ENCODE peak calls at places on chromosomes 7 and 10, in four cellular contexts. One of them, this sample, is unnamed.

GRCh38 chr7:28329616-28330373 is 82.5 kb upstream of the CREB5 start:
- DNase-seq in brain microvascular endothelial cell: no peak
- DNase-seq in suprapubic skin: no peak
- DNase-seq in lower lobe of right lung: no peak
- DNase-seq in this sample: no peak

GRCh38 chr10:117609095-117609821 is 66.7 kb downstream of the EMX2 start:
- DNase-seq in brain microvascular endothelial cell: peak; percentile 78
- DNase-seq in lower lobe of right lung: peak; percentile 66
- DNase-seq in suprapubic skin: no peak
- DNase-seq in this sample: peak; percentile 72

GRCh38 chr7:70498633-70499032 is 633.3 kb upstream of the GALNT17 start:
- DNase-seq in suprapubic skin: no peak
- DNase-seq in lower lobe of right lung: no peak
- DNase-seq in brain microvascular endothelial cell: no peak
- DNase-seq in this sample: no peak

GRCh38 chr7:54349259-54349658 is 192.9 kb upstream of the VSTM2A start:
- DNase-seq in suprapubic skin: no peak
- DNase-seq in brain microvascular endothelial cell: no peak
- DNase-seq in lower lobe of right lung: no peak
- DNase-seq in this sample: no peak

GRCh38 chr10:78852856-78853255 is 215.9 kb upstream of the ZMIZ1 start:
- DNase-seq in suprapubic skin: no peak
- DNase-seq in lower lobe of right lung: no peak
- DNase-seq in brain microvascular endothelial cell: no peak
- DNase-seq in this sample: peak; percentile 53

GRCh38 chr7:89029864-89030263 is 234.3 kb upstream of the TEX47 start:
- DNase-seq in suprapubic skin: no peak
- DNase-seq in brain microvascular endothelial cell: peak; percentile 4
- DNase-seq in lower lobe of right lung: no peak
- DNase-seq in this sample: no peak

GRCh38 chr7:82430518-82431465 is 12.8 kb downstream of the CACNA2D1 start:
- DNase-seq in brain microvascular endothelial cell: no peak
- DNase-seq in suprapubic skin: no peak
- DNase-seq in lower lobe of right lung: no peak
- DNase-seq in this sample: no peak

GRCh38 chr7:139571190-139571589 is 47.7 kb downstream of the CLEC2L start:
- DNase-seq in suprapubic skin: no peak
- DNase-seq in brain microvascular endothelial cell: no peak
- DNase-seq in lower lobe of right lung: no peak
- DNase-seq in this sample: peak; percentile 44

GRCh38 chr10:71086439-71087080 is 125.8 kb upstream of the UNC5B start:
- DNase-seq in suprapubic skin: no peak
- DNase-seq in lower lobe of right lung: no peak
- DNase-seq in brain microvascular endothelial cell: no peak
- DNase-seq in this sample: peak; percentile 34

GRCh38 chr10:28775773-28776172 is 98.5 kb downstream of the BAMBI start:
- DNase-seq in suprapubic skin: no peak
- DNase-seq in brain microvascular endothelial cell: no peak
- DNase-seq in lower lobe of right lung: no peak
- DNase-seq in this sample: no peak

GRCh38 chr10:125823663-125824251 is 411 bp downstream of the BCCIP start:
- DNase-seq in lower lobe of right lung: no peak
- DNase-seq in brain microvascular endothelial cell: no peak
- DNase-seq in suprapubic skin: no peak
- DNase-seq in this sample: no peak

GRCh38 chr10:129942936-129943724 is 20.9 kb downstream of the EBF3 start:
- DNase-seq in lower lobe of right lung: no peak
- DNase-seq in brain microvascular endothelial cell: no peak
- DNase-seq in suprapubic skin: no peak
- DNase-seq in this sample: peak; percentile 34

GRCh38 chr7:143300959-143301617 is 12.9 kb downstream of the CASP2 start:
- DNase-seq in brain microvascular endothelial cell: peak; percentile 68
- DNase-seq in lower lobe of right lung: no peak
- DNase-seq in suprapubic skin: no peak
- DNase-seq in this sample: no peak

GRCh38 chr7:2032030-2032875 is 200.5 kb downstream of the MAD1L1 start:
- DNase-seq in brain microvascular endothelial cell: no peak
- DNase-seq in suprapubic skin: peak; percentile 52
- DNase-seq in lower lobe of right lung: peak; percentile 34
- DNase-seq in this sample: no peak

GRCh38 chr7:122628651-122629411 is 70.1 kb downstream of the RNF133 start:
- DNase-seq in brain microvascular endothelial cell: no peak
- DNase-seq in suprapubic skin: no peak
- DNase-seq in lower lobe of right lung: no peak
- DNase-seq in this sample: no peak

GRCh38 chr7:20280475-20281351 is 50.0 kb upstream of the ITGB8 start:
- DNase-seq in suprapubic skin: no peak
- DNase-seq in brain microvascular endothelial cell: peak; percentile 71
- DNase-seq in lower lobe of right lung: no peak
- DNase-seq in this sample: no peak

GRCh38 chr7:20284398-20285143 is 46.1 kb upstream of the ITGB8 start:
- DNase-seq in suprapubic skin: no peak
- DNase-seq in brain microvascular endothelial cell: no peak
- DNase-seq in lower lobe of right lung: no peak
- DNase-seq in this sample: no peak

GRCh38 chr7:20282960-20283359 is 47.7 kb upstream of the ITGB8 start:
- DNase-seq in lower lobe of right lung: no peak
- DNase-seq in brain microvascular endothelial cell: no peak
- DNase-seq in suprapubic skin: no peak
- DNase-seq in this sample: no peak

GRCh38 chr7:20283997-20284396 is 46.7 kb upstream of the ITGB8 start:
- DNase-seq in suprapubic skin: no peak
- DNase-seq in lower lobe of right lung: no peak
- DNase-seq in brain microvascular endothelial cell: no peak
- DNase-seq in this sample: no peak

GRCh38 chr7:20283385-20283784 is 47.3 kb upstream of the ITGB8 start:
- DNase-seq in brain microvascular endothelial cell: no peak
- DNase-seq in lower lobe of right lung: no peak
- DNase-seq in suprapubic skin: no peak
- DNase-seq in this sample: no peak
- H3K27ac ChIP-seq in brain microvascular endothelial cell: no peak overlapping the region
- H3K27ac ChIP-seq in lower lobe of right lung: no peak overlapping the region
- H3K27ac ChIP-seq in suprapubic skin: no peak overlapping the region
- H3K27ac ChIP-seq in this sample: no peak overlapping the region

GRCh38 chr10:100568937-100569336 is 33.2 kb downstream of the HIF1AN start:
- DNase-seq in lower lobe of right lung: no peak
- DNase-seq in suprapubic skin: no peak
- DNase-seq in brain microvascular endothelial cell: no peak
- DNase-seq in this sample: no peak

GRCh38 chr10:100566561-100566960 is 30.8 kb downstream of the HIF1AN start:
- DNase-seq in suprapubic skin: no peak
- DNase-seq in brain microvascular endothelial cell: no peak
- DNase-seq in lower lobe of right lung: no peak
- DNase-seq in this sample: no peak

GRCh38 chr10:100567249-100567648 is 31.5 kb downstream of the HIF1AN start:
- DNase-seq in brain microvascular endothelial cell: no peak
- DNase-seq in lower lobe of right lung: no peak
- DNase-seq in suprapubic skin: no peak
- DNase-seq in this sample: peak; percentile 45

GRCh38 chr10:100569687-100570517 is 34.2 kb downstream of the HIF1AN start:
- DNase-seq in brain microvascular endothelial cell: no peak
- DNase-seq in suprapubic skin: no peak
- DNase-seq in lower lobe of right lung: no peak
- DNase-seq in this sample: peak; percentile 41

GRCh38 chr10:100567826-100568225 is 32.1 kb downstream of the HIF1AN start:
- DNase-seq in suprapubic skin: no peak
- DNase-seq in brain microvascular endothelial cell: no peak
- DNase-seq in lower lobe of right lung: no peak
- DNase-seq in this sample: no peak
- H3K4me3 ChIP-seq in suprapubic skin: no peak overlapping the region
- H3K4me3 ChIP-seq in brain microvascular endothelial cell: no peak overlapping the region
- H3K4me3 ChIP-seq in lower lobe of right lung: no peak overlapping the region
- H3K4me3 ChIP-seq in this sample: no peak overlapping the region

DNA sequence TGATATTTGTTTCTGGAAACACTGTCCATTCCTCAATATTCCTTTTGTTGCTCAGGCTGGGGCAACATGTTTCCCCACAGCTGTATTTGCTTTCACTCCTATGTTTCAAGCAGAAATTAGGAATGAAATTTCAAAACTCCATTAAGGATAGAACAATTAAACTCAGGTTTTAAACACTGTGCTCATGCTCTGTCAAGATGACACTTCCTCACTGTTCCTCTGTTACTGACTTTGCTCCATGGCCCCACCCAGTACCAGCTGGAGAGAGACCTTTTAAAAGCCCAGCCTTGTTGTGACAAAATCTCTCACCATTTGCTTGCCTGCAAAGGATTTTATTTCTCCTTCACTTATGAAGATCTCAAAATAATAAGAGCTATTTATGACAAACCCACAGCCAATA is 197.4 kb downstream of the ELMO1 start:
- DNase-seq in brain microvascular endothelial cell: no peak
- DNase-seq in lower lobe of right lung: no peak
- DNase-seq in suprapubic skin: no peak
- DNase-seq in this sample: no peak
- H3K27ac ChIP-seq in brain microvascular endothelial cell: no peak overlapping the region
- H3K27ac ChIP-seq in lower lobe of right lung: no peak overlapping the region
- H3K27ac ChIP-seq in suprapubic skin: peak overlapping the region; percentile 49
- H3K27ac ChIP-seq in this sample: no peak overlapping the region

DNA sequence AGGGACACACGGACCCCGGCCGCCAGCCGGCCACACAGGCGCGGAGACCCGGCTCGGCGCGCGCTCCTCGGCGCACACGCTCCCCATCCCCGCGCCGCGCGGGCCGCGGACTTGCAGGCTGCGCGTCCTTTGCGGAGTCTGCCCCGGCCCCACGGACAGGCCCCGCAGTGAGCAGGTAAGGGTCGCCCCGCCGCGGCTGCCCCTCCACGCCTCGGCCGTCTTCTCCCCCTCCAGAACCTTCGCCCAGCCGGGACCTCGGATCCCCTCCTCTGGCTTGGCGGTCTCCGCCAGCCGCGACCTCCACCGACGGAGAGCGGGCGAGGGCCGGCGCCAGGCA is 364 bp downstream of the ADCYAP1R1 start:
- DNase-seq in brain microvascular endothelial cell: no peak
- DNase-seq in lower lobe of right lung: no peak
- DNase-seq in suprapubic skin: no peak
- DNase-seq in this sample: no peak
- H3K4me3 ChIP-seq in brain microvascular endothelial cell: no peak overlapping the region
- H3K4me3 ChIP-seq in lower lobe of right lung: peak overlapping the region; percentile 34
- H3K4me3 ChIP-seq in suprapubic skin: peak overlapping the region; percentile 53
- H3K4me3 ChIP-seq in this sample: peak overlapping the region; percentile 54